ENCODE peak calls at places on chromosomes 2 and 18, in six cellular contexts. J, L, H, G, V and M are unnamed samples.

GRCh38 chr2:216596986-216597509 is 36.2 kb upstream of the IGFBP2 start:
- DNase-seq in J (no peak), L (no peak), H (no peak), G (no peak), V (peak; percentile 33), M (no peak)

GRCh38 chr2:128215897-128216645 is 102.6 kb downstream of the HS6ST1 start:
- DNase-seq in J (no peak), L (no peak), H (no peak), G (no peak), V (peak; percentile 47), M (no peak)

GRCh38 chr2:46067501-46068292 is 229.5 kb upstream of the EPAS1 start:
- DNase-seq in J (no peak), L (no peak), H (peak; percentile 72), G (no peak), V (peak; percentile 99), M (peak; percentile 44)

GRCh38 chr2:8535821-8536685 is 145.8 kb upstream of the ID2 start:
- DNase-seq in J (no peak), L (no peak), H (no peak), G (no peak), V (no peak), M (no peak)

GRCh38 chr18:35938158-35938557 is 34.3 kb upstream of the RMP24 start:
- DNase-seq in J (no peak), L (no peak), H (no peak), G (no peak), V (peak; percentile 56), M (no peak)

GRCh38 chr2:47254464-47254863 is 99.4 kb upstream of the STPG4 start:
- DNase-seq in J (no peak), L (no peak), H (no peak), G (no peak), V (no peak), M (no peak)

GRCh38 chr2:121178730-121179129 is 106.3 kb downstream of the TFCP2L1 start:
- DNase-seq in J (no peak), L (no peak), H (no peak), G (no peak), V (no peak), M (no peak)

GRCh38 chr2:219109468-219109867 is 48.7 kb upstream of the IHH start:
- DNase-seq in J (no peak), L (peak; percentile 12), H (no peak), G (peak; percentile 84), V (no peak), M (peak; percentile 83)

GRCh38 chr2:42967959-42968674 is 175.7 kb upstream of the HAAO start:
- DNase-seq in J (peak; percentile 83), L (no peak), H (peak; percentile 97), G (no peak), V (peak; percentile 87), M (no peak)

GRCh38 chr18:70025580-70025979 is 77.9 kb upstream of the CD226 start:
- DNase-seq in J (no peak), L (no peak), H (no peak), G (no peak), V (no peak), M (no peak)